ENCODE peak calls at places on chromosome 7, in eight cellular contexts. U is activated T-cell treated with anti-CD3 and anti-CD28 coated beads for 1 hour; P is GM10248; Q is activated naive CD4-positive, alpha-beta T cell; H is AG04450; Y is nephron progenitor cell; D is T-helper 2 cell; J is activated T-helper 1 cell treated with Interleukin-2 at 50 U/mL for 16 hours. V is an unnamed sample.
A peak's percentile ranks its signal among the peaks of the same experiment; 100 is the strongest.

GRCh38 chr7:149476791-149477190 is 15.9 kb upstream of the ZNF777 start:
- DNase-seq in Y (no peak), P (no peak), U (no peak), H (no peak), D (no peak), Q (no peak), J (no peak), V (no peak)

GRCh38 chr7:105849122-105849855 is 27.1 kb downstream of the ATXN7L1 start:
- DNase-seq in D (peak; percentile 88), J (peak; percentile 53), Y (no peak), P (no peak), H (no peak), Q (peak; percentile 10), U (peak; percentile 29), V (no peak)

GRCh38 chr7:121547341-121548092 is 151.4 kb upstream of the FAM3C start:
- DNase-seq in Y (peak; percentile 5), P (peak; percentile 51), D (peak; percentile 34), J (no peak), Q (no peak), H (peak; percentile 29), U (no peak), V (no peak)

GRCh38 chr7:93921190-93921585 is 347 bp upstream of the GNG11 start:
- DNase-seq in J (no peak), Y (no peak), Q (no peak), D (no peak), P (no peak), U (no peak), H (no peak), V (no peak)

GRCh38 chr7:124671976-124672375 is 93.6 kb downstream of the GPR37 start:
- DNase-seq in J (no peak), H (no peak), U (no peak), P (no peak), Q (no peak), D (no peak), Y (no peak), V (no peak)

GRCh38 chr7:20514364-20514763 is 101.1 kb upstream of the ABCB5 start:
- DNase-seq in D (no peak), U (no peak), H (no peak), P (no peak), J (no peak), Y (peak; percentile 15), Q (no peak), V (no peak)

GRCh38 chr7:55020481-55020871 is 1.7 kb downstream of the EGFR start:
- DNase-seq in Y (no peak), P (no peak), J (no peak), H (no peak), U (no peak), D (no peak), Q (no peak), V (no peak)

GRCh38 chr7:127589901-127590300 is 1.7 kb downstream of the ARF5 start:
- DNase-seq in Y (no peak), P (no peak), Q (no peak), D (no peak), H (no peak), J (no peak), U (no peak), V (no peak)

GRCh38 chr7:40922316-40922670 is 780.6 kb downstream of the INHBA start:
- DNase-seq in J (no peak), Q (no peak), H (no peak), P (no peak), Y (no peak), D (no peak), U (no peak), V (no peak)

GRCh38 chr7:6386779-6387178 is 61.0 kb downstream of the DAGLB start:
- DNase-seq in Y (no peak), Q (no peak), D (no peak), J (no peak), U (no peak), P (no peak), H (no peak), V (no peak)

GRCh38 chr7:50229964-50230363 is 74.6 kb upstream of the IKZF1 start:
- DNase-seq in Q (no peak), U (no peak), J (no peak), H (no peak), P (no peak), D (no peak), Y (no peak), V (no peak)

GRCh38 chr7:47512481-47513176 is 69.3 kb downstream of the TNS3 start:
- DNase-seq in U (no peak), J (no peak), D (no peak), Q (no peak), P (no peak), H (no peak), Y (no peak), V (no peak)

GRCh38 chr7:151088019-151088855 is 2.0 kb downstream of the AGAP3 start:
- DNase-seq in Q (no peak), Y (no peak), H (no peak), P (no peak), U (no peak), J (no peak), D (no peak), V (no peak)

GRCh38 chr7:114944742-114945625 is 23.1 kb downstream of the MDFIC start:
- DNase-seq in Q (no peak), H (peak; percentile 73), U (no peak), D (no peak), J (no peak), Y (peak; percentile 33), P (no peak), V (no peak)

GRCh38 chr7:143223784-143224183 is 1.9 kb downstream of the TAS2R40 start:
- DNase-seq in J (no peak), H (no peak), Y (no peak), D (no peak), U (no peak), Q (no peak), P (no peak), V (no peak)

GRCh38 chr7:75896803-75897327 is 18.0 kb downstream of the RHBDD2 start:
- DNase-seq in Y (no peak), U (no peak), J (no peak), D (no peak), Q (no peak), H (no peak), P (no peak), V (no peak)

GRCh38 chr7:69871886-69872592 is 273.8 kb downstream of the AUTS2 start:
- DNase-seq in U (no peak), D (no peak), P (no peak), J (no peak), Y (no peak), Q (no peak), H (no peak), V (no peak)

GRCh38 chr7:63039882-63040281 is 958.8 kb upstream of the ZNF722 start:
- DNase-seq in J (no peak), H (no peak), D (no peak), Y (no peak), Q (no peak), P (no peak), U (no peak), V (no peak)

V was measured in Panc1.